ENCODE peak calls at places on chromosomes 2 and 18, in eight cellular contexts. O, V, T, G, H, E, F and Q are unnamed samples.

GRCh38 chr18:47968721-47969120 is 38.3 kb upstream of the SMAD2 start:
- DNase-seq in G (no peak), E (no peak), V (no peak), O (no peak), F (no peak), H (no peak), T (no peak), Q (peak; percentile 73)

GRCh38 chr2:154978244-154978643 is 279.7 kb downstream of the KCNJ3 start:
- DNase-seq in G (no peak), V (no peak), O (no peak), E (no peak), T (no peak), F (no peak), H (no peak), Q (no peak)

GRCh38 chr2:238339814-238340213 is 19.5 kb downstream of the TRAF3IP1 start:
- DNase-seq in V (no peak), G (no peak), F (no peak), E (no peak), O (no peak), H (no peak), T (no peak), Q (no peak)

GRCh38 chr2:19504400-19505198 is 146.2 kb upstream of the OSR1 start:
- DNase-seq in E (no peak), T (no peak), V (no peak), H (no peak), F (no peak), G (no peak), O (no peak), Q (no peak)

GRCh38 chr2:12716250-12717190 is at the start of gene TRIB2:
- DNase-seq in F (peak; percentile 91), E (peak; percentile 95), G (peak; percentile 90), V (peak; percentile 95), T (peak; percentile 65), O (peak; percentile 90), H (peak; percentile 92), Q (peak; percentile 83)

GRCh38 chr2:24117902-24118301 is 5.2 kb downstream of the PFN4 start:
- DNase-seq in F (no peak), T (no peak), H (no peak), G (no peak), O (no peak), E (no peak), V (no peak), Q (no peak)

GRCh38 chr18:37575646-37576045 is 10.0 kb upstream of the CELF4 start:
- DNase-seq in T (no peak), E (no peak), F (no peak), H (no peak), V (no peak), G (no peak), O (no peak), Q (no peak)

GRCh38 chr2:27955762-27956161 is 65.2 kb downstream of the BABAM2 start:
- DNase-seq in O (no peak), F (no peak), E (no peak), G (no peak), T (no peak), V (no peak), H (no peak), Q (no peak)

GRCh38 chr18:48428494-48429177 is 19.5 kb upstream of the ZBTB7C start:
- DNase-seq in V (no peak), G (no peak), E (no peak), T (no peak), O (no peak), H (no peak), F (no peak), Q (no peak)

GRCh38 chr2:25491966-25492532 is 150.3 kb upstream of the DNMT3A start:
- DNase-seq in F (no peak), T (peak; percentile 20), E (no peak), G (no peak), O (no peak), H (no peak), V (peak; percentile 16), Q (peak; percentile 28)

GRCh38 chr2:9782197-9782719 is 61.0 kb upstream of the TAF1B start:
- DNase-seq in V (no peak), T (no peak), H (no peak), G (peak; percentile 74), F (no peak), O (peak; percentile 73), E (peak; percentile 2), Q (no peak)

GRCh38 chr2:166184789-166185188 is 57.0 kb upstream of the SCN1A start:
- DNase-seq in T (no peak), V (no peak), G (no peak), E (no peak), O (no peak), F (no peak), H (no peak), Q (no peak)

GRCh38 chr2:76599732-76600368 is 889.1 kb upstream of the GCFC2 start:
- DNase-seq in H (no peak), T (peak; percentile 20), E (no peak), F (peak; percentile 18), V (peak; percentile 91), O (no peak), G (no peak), Q (peak; percentile 53)

GRCh38 chr18:62524443-62525200 is 1.8 kb downstream of the ZCCHC2 start:
- DNase-seq in H (peak; percentile 79), F (peak; percentile 56), V (peak; percentile 42), E (peak; percentile 85), T (no peak), O (peak; percentile 71), G (peak; percentile 65), Q (peak; percentile 53)

GRCh38 chr2:101844055-101844635 is 146.6 kb downstream of the MAP4K4 start:
- DNase-seq in O (no peak), G (no peak), F (no peak), T (no peak), H (no peak), E (no peak), V (no peak), Q (no peak)

GRCh38 chr2:64819774-64820688 is 166.3 kb upstream of the SERTAD2 start:
- DNase-seq in E (no peak), H (no peak), F (no peak), O (peak; percentile 61), G (peak; percentile 56), V (no peak), T (no peak), Q (no peak)

GRCh38 chr18:22921762-22922161 is 11.4 kb upstream of the RBBP8 start:
- DNase-seq in E (no peak), T (no peak), G (no peak), O (no peak), V (no peak), F (no peak), H (no peak), Q (no peak)

GRCh38 chr18:43886341-43886740 is 609.1 kb upstream of the SYT4 start:
- DNase-seq in O (no peak), G (no peak), H (no peak), E (no peak), V (no peak), F (no peak), T (no peak), Q (no peak)

GRCh38 chr2:146489386-146489785 is 1355.4 kb upstream of the ACVR2A start:
- DNase-seq in E (no peak), G (no peak), V (no peak), T (no peak), H (no peak), F (no peak), O (no peak), Q (no peak)

GRCh38 chr2:231371430-231372054 is 24.0 kb upstream of the B3GNT7 start:
- DNase-seq in T (no peak), E (peak; percentile 50), F (no peak), H (no peak), V (no peak), G (no peak), O (no peak), Q (no peak)

GRCh38 chr2:231372326-231372725 is 23.2 kb upstream of the B3GNT7 start:
- DNase-seq in E (peak; percentile 14), G (no peak), F (no peak), O (no peak), T (no peak), V (no peak), H (no peak), Q (no peak)

GRCh38 chr2:231370429-231370748 is 25.1 kb upstream of the B3GNT7 start:
- DNase-seq in V (no peak), G (no peak), O (no peak), E (no peak), H (no peak), T (no peak), F (no peak), Q (no peak)

GRCh38 chr2:231370749-231371429 is 24.6 kb upstream of the B3GNT7 start:
- DNase-seq in G (no peak), V (no peak), F (no peak), T (no peak), E (peak; percentile 70), O (no peak), H (no peak), Q (no peak)

GRCh38 chr2:231369580-231370428 is 25.7 kb upstream of the B3GNT7 start:
- DNase-seq in F (no peak), V (no peak), O (no peak), T (no peak), H (no peak), G (no peak), E (peak; percentile 31), Q (no peak)
- H3K27ac ChIP-seq in F (no peak overlapping the region), V (no peak overlapping the region), O (no peak overlapping the region), T (no peak overlapping the region), H (no peak overlapping the region), G (no peak overlapping the region), E (peak overlapping the region; percentile 64), Q (no peak overlapping the region)

GRCh38 chr2:60552096-60552850 is 1.2 kb downstream of the BCL11A start:
- DNase-seq in T (no peak), F (no peak), G (no peak), H (peak; percentile 66), O (no peak), E (peak; percentile 69), V (no peak), Q (no peak)
- H3K27me3 ChIP-seq in T (peaks cover 22% of the 10 kb centered on the region), F (no peaks in the 10 kb centered on the region), G (peaks cover 70% of the 10 kb centered on the region), H (no peaks in the 10 kb centered on the region), O (peaks cover 16% of the 10 kb centered on the region), E (peaks cover 84% of the 10 kb centered on the region), V (peaks cover 98% of the 10 kb centered on the region), Q (peaks cover 92% of the 10 kb centered on the region)

GRCh38 chr2:70133127-70133452 is 45.8 kb downstream of the PCBP1 start:
- DNase-seq in F (no peak), O (no peak), G (no peak), V (no peak), H (no peak), T (no peak), E (no peak), Q (no peak)
- H3K4me3 ChIP-seq in F (no peak overlapping the region), O (peak overlapping the region; percentile 53), G (peak overlapping the region; percentile 57), V (peak overlapping the region; percentile 41), H (peak overlapping the region; percentile 35), T (peak overlapping the region; percentile 43), E (peak overlapping the region; percentile 49), Q (no peak overlapping the region)

GRCh38 chr2:236103981-236104380 is 64.2 kb downstream of the GBX2 start:
- DNase-seq in G (no peak), O (no peak), F (no peak), V (no peak), E (no peak), T (no peak), H (no peak), Q (no peak)

GRCh38 chr2:236106761-236107160 is 61.4 kb downstream of the GBX2 start:
- DNase-seq in V (no peak), O (no peak), T (no peak), G (no peak), F (no peak), E (no peak), H (no peak), Q (no peak)

GRCh38 chr2:236102971-236103370 is 65.2 kb downstream of the GBX2 start:
- DNase-seq in E (no peak), F (no peak), H (no peak), T (no peak), V (no peak), G (no peak), O (no peak), Q (no peak)

GRCh38 chr2:236105955-236106607 is 62.1 kb downstream of the GBX2 start:
- DNase-seq in E (peak; percentile 41), G (no peak), V (no peak), F (no peak), T (no peak), H (no peak), O (no peak), Q (no peak)

GRCh38 chr2:236101311-236101950 is 66.8 kb downstream of the GBX2 start:
- DNase-seq in T (no peak), O (no peak), V (no peak), E (no peak), H (no peak), G (no peak), F (no peak), Q (no peak)
- H3K27ac ChIP-seq in T (no peak overlapping the region), O (no peak overlapping the region), V (no peak overlapping the region), E (no peak overlapping the region), H (no peak overlapping the region), G (no peak overlapping the region), F (no peak overlapping the region), Q (no peak overlapping the region)